ENCODE peak calls at places on chromosomes 5 and 9, in seven cellular contexts. One of them, this sample, is unnamed.

GRCh38 chr9:95874303-95874988 is 1.0 kb upstream of the ERCC6L2 start:
- DNase-seq in AG04450: no peak
- DNase-seq in astrocyte of the spinal cord: no peak
- DNase-seq in psoas muscle: no peak
- DNase-seq in tibial artery: no peak
- DNase-seq in adipocyte: peak; percentile 35
- DNase-seq in gastrocnemius medialis: no peak
- DNase-seq in this sample: no peak

GRCh38 chr9:133460405-133461175 is 812 bp downstream of the CACFD1 start:
- DNase-seq in gastrocnemius medialis: peak; percentile 31
- DNase-seq in psoas muscle: no peak
- DNase-seq in AG04450: no peak
- DNase-seq in astrocyte of the spinal cord: peak; percentile 9
- DNase-seq in adipocyte: peak; percentile 4
- DNase-seq in tibial artery: peak; percentile 40
- DNase-seq in this sample: no peak

GRCh38 chr9:137520614-137521404 is 29.4 kb downstream of the PNPLA7 start:
- DNase-seq in AG04450: no peak
- DNase-seq in psoas muscle: no peak
- DNase-seq in tibial artery: no peak
- DNase-seq in gastrocnemius medialis: no peak
- DNase-seq in adipocyte: no peak
- DNase-seq in astrocyte of the spinal cord: no peak
- DNase-seq in this sample: no peak

GRCh38 chr5:44727100-44727499 is 81.6 kb upstream of the MRPS30 start:
- DNase-seq in gastrocnemius medialis: no peak
- DNase-seq in adipocyte: no peak
- DNase-seq in astrocyte of the spinal cord: no peak
- DNase-seq in tibial artery: no peak
- DNase-seq in AG04450: no peak
- DNase-seq in psoas muscle: no peak
- DNase-seq in this sample: no peak

GRCh38 chr5:37720550-37720952 is 119.3 kb downstream of the GDNF start:
- DNase-seq in psoas muscle: no peak
- DNase-seq in astrocyte of the spinal cord: no peak
- DNase-seq in adipocyte: no peak
- DNase-seq in AG04450: no peak
- DNase-seq in gastrocnemius medialis: no peak
- DNase-seq in tibial artery: no peak
- DNase-seq in this sample: no peak

GRCh38 chr9:128703616-128704355 is 1.5 kb downstream of the PKN3 start:
- DNase-seq in gastrocnemius medialis: no peak
- DNase-seq in adipocyte: no peak
- DNase-seq in AG04450: no peak
- DNase-seq in tibial artery: no peak
- DNase-seq in astrocyte of the spinal cord: no peak
- DNase-seq in psoas muscle: peak; percentile 69
- DNase-seq in this sample: no peak

GRCh38 chr9:107487521-107488399 is 1.8 kb downstream of the KLF4 start:
- DNase-seq in tibial artery: peak; percentile 54
- DNase-seq in psoas muscle: peak; percentile 72
- DNase-seq in gastrocnemius medialis: no peak
- DNase-seq in AG04450: no peak
- DNase-seq in astrocyte of the spinal cord: peak; percentile 50
- DNase-seq in adipocyte: peak; percentile 33
- DNase-seq in this sample: no peak

GRCh38 chr5:113330533-113331200 is 104.1 kb downstream of the TSSK1B start:
- DNase-seq in adipocyte: peak; percentile 38
- DNase-seq in psoas muscle: peak; percentile 82
- DNase-seq in astrocyte of the spinal cord: peak; percentile 69
- DNase-seq in tibial artery: peak; percentile 26
- DNase-seq in AG04450: no peak
- DNase-seq in gastrocnemius medialis: peak; percentile 30
- DNase-seq in this sample: no peak

GRCh38 chr5:106759581-106759980 is 911.2 kb downstream of the EFNA5 start:
- DNase-seq in gastrocnemius medialis: no peak
- DNase-seq in astrocyte of the spinal cord: peak; percentile 29
- DNase-seq in tibial artery: no peak
- DNase-seq in psoas muscle: no peak
- DNase-seq in AG04450: peak; percentile 3
- DNase-seq in adipocyte: peak; percentile 31
- DNase-seq in this sample: peak; percentile 17

GRCh38 chr9:114733814-114734213 is 51.8 kb upstream of the TEX48 start:
- DNase-seq in tibial artery: no peak
- DNase-seq in AG04450: no peak
- DNase-seq in adipocyte: no peak
- DNase-seq in psoas muscle: no peak
- DNase-seq in gastrocnemius medialis: no peak
- DNase-seq in astrocyte of the spinal cord: peak; percentile 43
- DNase-seq in this sample: no peak

GRCh38 chr5:11050596-11051304 is 289.7 kb upstream of the DAP start:
- DNase-seq in adipocyte: no peak
- DNase-seq in psoas muscle: no peak
- DNase-seq in AG04450: no peak
- DNase-seq in tibial artery: no peak
- DNase-seq in gastrocnemius medialis: no peak
- DNase-seq in astrocyte of the spinal cord: no peak
- DNase-seq in this sample: no peak

DNA sequence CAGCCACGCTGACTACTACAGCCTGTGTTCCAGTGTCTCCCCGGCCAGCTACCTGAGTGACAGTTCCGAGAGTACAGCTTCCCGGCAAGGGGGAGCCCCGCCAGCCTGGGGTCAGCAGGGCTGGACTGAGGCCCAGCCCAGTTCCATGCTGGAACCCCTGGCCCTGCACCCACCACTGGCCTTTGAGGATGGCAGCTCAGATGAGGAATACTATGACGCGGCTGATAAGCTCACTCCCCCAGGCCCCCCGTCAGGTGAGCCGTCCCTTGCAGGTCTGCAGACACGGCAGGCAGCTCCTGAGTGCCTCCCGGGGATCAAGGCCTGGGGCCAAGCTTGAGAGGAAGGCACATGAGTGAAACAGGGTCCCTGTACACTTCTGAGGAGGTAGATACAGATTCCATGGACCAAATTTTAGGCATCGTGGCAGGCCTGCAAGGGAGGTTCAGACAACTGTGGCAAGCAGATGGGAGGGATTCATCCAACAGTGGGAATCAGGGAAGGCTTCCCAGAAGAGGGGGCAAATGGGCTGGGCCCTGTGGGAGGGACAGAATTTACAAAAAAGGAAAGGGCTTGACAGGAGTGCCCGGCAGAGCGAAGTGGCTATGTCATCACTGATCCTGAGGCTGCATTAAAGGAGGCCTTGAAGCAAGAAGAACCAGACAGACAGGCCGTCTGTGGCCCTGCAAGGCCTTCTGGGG is 12.8 kb upstream of the TRMT10B start:
- DNase-seq in AG04450: no peak
- DNase-seq in tibial artery: no peak
- DNase-seq in astrocyte of the spinal cord: no peak
- DNase-seq in adipocyte: no peak
- DNase-seq in gastrocnemius medialis: no peak
- DNase-seq in psoas muscle: no peak
- DNase-seq in this sample: no peak
- H3K4me3 ChIP-seq in AG04450: no peak overlapping the region
- H3K4me3 ChIP-seq in tibial artery: no peak overlapping the region
- H3K4me3 ChIP-seq in astrocyte of the spinal cord: no peak overlapping the region
- H3K4me3 ChIP-seq in adipocyte: no peak overlapping the region
- H3K4me3 ChIP-seq in gastrocnemius medialis: no peak overlapping the region
- H3K4me3 ChIP-seq in psoas muscle: no peak overlapping the region
- H3K4me3 ChIP-seq in this sample: no peak overlapping the region

GRCh38 chr5:151085517-151086031 is 4.7 kb upstream of the TNIP1 start:
- DNase-seq in adipocyte: no peak
- DNase-seq in gastrocnemius medialis: no peak
- DNase-seq in astrocyte of the spinal cord: no peak
- DNase-seq in psoas muscle: peak; percentile 71
- DNase-seq in tibial artery: peak; percentile 70
- DNase-seq in AG04450: no peak
- DNase-seq in this sample: no peak

GRCh38 chr5:151084363-151084762 is 3.5 kb upstream of the TNIP1 start:
- DNase-seq in adipocyte: no peak
- DNase-seq in tibial artery: no peak
- DNase-seq in psoas muscle: no peak
- DNase-seq in astrocyte of the spinal cord: peak; percentile 6
- DNase-seq in AG04450: no peak
- DNase-seq in gastrocnemius medialis: no peak
- DNase-seq in this sample: no peak

GRCh38 chr5:151086905-151087360 is 6.1 kb upstream of the TNIP1 start:
- DNase-seq in psoas muscle: no peak
- DNase-seq in adipocyte: no peak
- DNase-seq in astrocyte of the spinal cord: no peak
- DNase-seq in AG04450: no peak
- DNase-seq in tibial artery: no peak
- DNase-seq in gastrocnemius medialis: no peak
- DNase-seq in this sample: no peak

GRCh38 chr5:151087475-151087874 is 6.6 kb upstream of the TNIP1 start:
- DNase-seq in AG04450: no peak
- DNase-seq in astrocyte of the spinal cord: no peak
- DNase-seq in adipocyte: no peak
- DNase-seq in psoas muscle: no peak
- DNase-seq in tibial artery: no peak
- DNase-seq in gastrocnemius medialis: no peak
- DNase-seq in this sample: no peak

DNA sequence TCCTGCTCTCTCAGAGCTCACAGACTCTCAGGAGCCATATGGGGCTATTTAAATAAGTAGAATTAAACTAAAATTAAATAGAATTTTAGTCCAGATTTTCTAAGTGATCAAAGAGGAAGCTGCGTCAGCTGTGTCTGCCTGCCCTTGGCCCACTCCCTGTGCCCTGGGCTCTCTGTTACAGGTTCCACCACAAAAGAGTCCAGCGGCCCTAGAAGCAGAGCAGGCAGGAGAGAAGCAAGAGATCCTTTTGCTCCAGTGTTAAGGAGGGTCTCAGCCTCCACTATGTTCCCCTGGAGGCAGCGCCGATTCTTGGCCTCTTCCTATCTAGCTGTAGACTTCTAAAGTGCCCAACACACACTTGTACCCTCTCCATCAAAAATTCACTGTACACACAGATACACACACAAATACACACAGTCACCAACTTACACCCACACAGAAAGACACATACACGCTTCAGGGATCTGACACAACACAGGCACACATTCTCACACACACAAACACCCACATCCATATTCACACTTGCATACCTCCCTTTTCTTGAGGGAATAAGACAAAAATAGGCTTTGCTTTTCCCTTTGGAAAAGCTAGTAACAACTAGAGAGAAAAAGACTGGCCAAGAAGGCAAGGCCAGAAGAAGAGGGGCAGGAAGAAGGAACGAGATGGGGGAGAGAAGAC is 5.5 kb upstream of the TNIP1 start:
- DNase-seq in astrocyte of the spinal cord: no peak
- DNase-seq in gastrocnemius medialis: no peak
- DNase-seq in AG04450: no peak
- DNase-seq in adipocyte: no peak
- DNase-seq in tibial artery: no peak
- DNase-seq in psoas muscle: no peak
- DNase-seq in this sample: no peak
- H3K4me3 ChIP-seq in astrocyte of the spinal cord: no peak overlapping the region
- H3K4me3 ChIP-seq in gastrocnemius medialis: no peak overlapping the region
- H3K4me3 ChIP-seq in AG04450: peak overlapping the region; percentile 31
- H3K4me3 ChIP-seq in adipocyte: no peak overlapping the region
- H3K4me3 ChIP-seq in tibial artery: no peak overlapping the region
- H3K4me3 ChIP-seq in psoas muscle: peak overlapping the region; percentile 21
- H3K4me3 ChIP-seq in this sample: peak overlapping the region; percentile 32

GRCh38 chr9:98807811-98808195 is 333 bp downstream of the GALNT12 start:
- DNase-seq in tibial artery: no peak
- DNase-seq in gastrocnemius medialis: no peak
- DNase-seq in adipocyte: peak; percentile 44
- DNase-seq in AG04450: no peak
- DNase-seq in psoas muscle: no peak
- DNase-seq in astrocyte of the spinal cord: no peak
- DNase-seq in this sample: no peak

GRCh38 chr9:98806394-98807069 is 938 bp upstream of the GALNT12 start:
- DNase-seq in AG04450: no peak
- DNase-seq in adipocyte: peak; percentile 50
- DNase-seq in gastrocnemius medialis: no peak
- DNase-seq in tibial artery: no peak
- DNase-seq in astrocyte of the spinal cord: no peak
- DNase-seq in psoas muscle: no peak
- DNase-seq in this sample: no peak

GRCh38 chr9:98805506-98806272 is 1.8 kb upstream of the GALNT12 start:
- DNase-seq in psoas muscle: no peak
- DNase-seq in AG04450: peak; percentile 30
- DNase-seq in astrocyte of the spinal cord: no peak
- DNase-seq in adipocyte: peak; percentile 30
- DNase-seq in gastrocnemius medialis: no peak
- DNase-seq in tibial artery: no peak
- DNase-seq in this sample: peak; percentile 53

GRCh38 chr9:98808411-98808815 is 943 bp downstream of the GALNT12 start:
- DNase-seq in adipocyte: no peak
- DNase-seq in gastrocnemius medialis: no peak
- DNase-seq in astrocyte of the spinal cord: no peak
- DNase-seq in AG04450: no peak
- DNase-seq in psoas muscle: no peak
- DNase-seq in tibial artery: no peak
- DNase-seq in this sample: no peak

GRCh38 chr9:98807070-98807810 is at the start of gene GALNT12:
- DNase-seq in psoas muscle: no peak
- DNase-seq in tibial artery: no peak
- DNase-seq in gastrocnemius medialis: no peak
- DNase-seq in astrocyte of the spinal cord: no peak
- DNase-seq in AG04450: no peak
- DNase-seq in adipocyte: peak; percentile 45
- DNase-seq in this sample: no peak
- H3K4me3 ChIP-seq in psoas muscle: peak within 1 kb of the TSS; percentile 62
- H3K4me3 ChIP-seq in tibial artery: peak within 1 kb of the TSS; percentile 50
- H3K4me3 ChIP-seq in gastrocnemius medialis: peak within 1 kb of the TSS; percentile 35
- H3K4me3 ChIP-seq in astrocyte of the spinal cord: peak within 1 kb of the TSS; percentile 44
- H3K4me3 ChIP-seq in AG04450: peak within 1 kb of the TSS; percentile 66
- H3K4me3 ChIP-seq in adipocyte: peak within 1 kb of the TSS; percentile 83
- H3K4me3 ChIP-seq in this sample: peak within 1 kb of the TSS; percentile 55

DNA sequence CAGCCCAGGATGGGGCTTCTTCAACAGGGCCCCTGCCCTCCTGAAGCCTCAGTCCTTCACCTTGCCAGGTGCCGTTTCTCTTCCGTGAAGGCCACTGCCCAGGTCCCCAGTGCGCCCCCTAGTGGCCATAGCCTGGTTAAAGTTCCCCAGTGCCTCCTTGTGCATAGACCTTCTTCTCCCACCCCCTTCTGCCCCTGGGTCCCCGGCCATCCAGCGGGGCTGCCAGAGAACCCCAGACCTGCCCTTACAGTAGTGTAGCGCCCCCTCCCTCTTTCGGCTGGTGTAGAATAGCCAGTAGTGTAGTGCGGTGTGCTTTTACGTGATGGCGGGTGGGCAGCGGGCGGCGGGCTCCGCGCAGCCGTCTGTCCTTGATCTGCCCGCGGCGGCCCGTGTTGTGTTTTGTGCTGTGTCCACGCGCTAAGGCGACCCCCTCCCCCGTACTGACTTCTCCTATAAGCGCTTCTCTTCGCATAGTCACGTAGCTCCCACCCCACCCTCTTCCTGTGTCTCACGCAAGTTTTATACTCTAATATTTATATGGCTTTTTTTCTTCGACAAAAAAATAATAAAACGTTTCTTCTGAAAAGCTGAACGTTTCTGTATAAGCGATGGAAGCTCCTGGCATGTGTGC is 23.6 kb downstream of the PCDHGC5 start:
- DNase-seq in AG04450: no peak
- DNase-seq in astrocyte of the spinal cord: peak; percentile 69
- DNase-seq in gastrocnemius medialis: peak; percentile 68
- DNase-seq in tibial artery: peak; percentile 87
- DNase-seq in psoas muscle: peak; percentile 90
- DNase-seq in adipocyte: peak; percentile 80
- DNase-seq in this sample: no peak
- H3K4me3 ChIP-seq in AG04450: peak overlapping the region; percentile 34
- H3K4me3 ChIP-seq in astrocyte of the spinal cord: peak overlapping the region; percentile 41
- H3K4me3 ChIP-seq in gastrocnemius medialis: peak overlapping the region; percentile 51
- H3K4me3 ChIP-seq in tibial artery: peak overlapping the region; percentile 66
- H3K4me3 ChIP-seq in psoas muscle: peak overlapping the region; percentile 61
- H3K4me3 ChIP-seq in adipocyte: peak overlapping the region; percentile 81
- H3K4me3 ChIP-seq in this sample: peak overlapping the region; percentile 46